ENCODE peak calls at places on chromosomes 12 and 14, in four cellular contexts. Q is stimulated activated naive CD8-positive, alpha-beta T cell treated with anti-CD3 and anti-CD28 coated beads, Interleukin-15, amount 100 ng/mL, for 72 hours; Y is HCT116; K is fibroblast of mammary gland. C is an unnamed sample.

GRCh38 chr12:70648831-70649230 is 11.6 kb upstream of the PTPRB start:
- DNase-seq in Y (no peak), Q (no peak), K (peak), C (peak)

GRCh38 chr12:14756331-14757143 is 46.7 kb downstream of the WBP11 start:
- DNase-seq in Q (no peak), K (no peak), Y (no peak), C (no peak)

GRCh38 chr14:102419716-102420115 is 57.0 kb downstream of the TECPR2 start:
- DNase-seq in K (no peak), Y (no peak), Q (no peak), C (no peak)

GRCh38 chr12:58204086-58204485 is 262.7 kb downstream of the ATP23 start:
- DNase-seq in K (peak), Y (no peak), Q (no peak), C (peak)

GRCh38 chr14:65261425-65261920 is 151.1 kb upstream of the FUT8 start:
- DNase-seq in Y (no peak), K (peak), Q (no peak), C (peak)

GRCh38 chr14:63956326-63956725 is 103.5 kb downstream of the SYNE2 start:
- DNase-seq in K (peak), Y (no peak), Q (no peak), C (peak)

GRCh38 chr12:51270067-51270846 is at the start of gene SMAGP:
- DNase-seq in Y (no peak), Q (peak), K (peak), C (peak)

GRCh38 chr14:104573930-104574329 is 5.6 kb upstream of the C14orf180 start:
- DNase-seq in Q (no peak), Y (no peak), K (no peak), C (no peak)

GRCh38 chr12:113097716-113098427 is 37.7 kb downstream of the RASAL1 start:
- DNase-seq in Q (no peak), Y (no peak), K (peak), C (peak)

GRCh38 chr14:25095784-25096390 is 45.9 kb upstream of the STXBP6 start:
- DNase-seq in Q (no peak), K (no peak), Y (no peak), C (no peak)

C was measured in GM23248.